ENCODE peak calls at places on chromosomes 12 and 14, in four cellular contexts. L is adrenal gland, W is NB4, A is tibial nerve. B is an unnamed sample.

GRCh38 chr12:43805149-43805856 is 814 bp downstream of the TWF1 start:
- DNase-seq in A (no peak), W (peak), L (no peak), B (no peak)

GRCh38 chr14:65566820-65567522 is 154.4 kb downstream of the FUT8 start:
- DNase-seq in A (no peak), L (no peak), W (no peak), B (no peak)

GRCh38 chr14:39857656-39858055 is 425.4 kb upstream of the FBXO33 start:
- DNase-seq in L (no peak), W (no peak), A (no peak), B (no peak)

GRCh38 chr12:56753566-56753965 is 1.4 kb upstream of the PRIM1 start:
- DNase-seq in A (no peak), W (no peak), L (no peak), B (no peak)

GRCh38 chr14:65501328-65501727 is 88.8 kb downstream of the FUT8 start:
- DNase-seq in L (no peak), A (no peak), W (no peak), B (no peak)

GRCh38 chr12:79527498-79527897 is 163.3 kb downstream of the PAWR start:
- DNase-seq in L (no peak), A (no peak), W (no peak), B (no peak)

GRCh38 chr14:22084393-22085281 is 411.0 kb upstream of the OR4E1 start:
- DNase-seq in L (no peak), W (peak), A (no peak), B (peak)

GRCh38 chr12:93169536-93169935 is 208.2 kb upstream of the NUDT4 start:
- DNase-seq in A (no peak), W (no peak), L (no peak), B (no peak)

GRCh38 chr14:21066882-21067502 is 3.1 kb upstream of the ARHGEF40 start:
- DNase-seq in L (no peak), A (no peak), W (peak), B (no peak)

GRCh38 chr12:84857809-84858208 is 54.8 kb downstream of the SLC6A15 start:
- DNase-seq in L (no peak), W (no peak), A (no peak), B (no peak)

GRCh38 chr14:34098045-34098984 is 147.4 kb upstream of the EGLN3 start:
- DNase-seq in A (peak), L (peak), W (peak), B (peak)

GRCh38 chr12:132145334-132145733 is 1.1 kb downstream of the NOC4L start:
- DNase-seq in L (peak), W (no peak), A (peak), B (no peak)

GRCh38 chr12:14841761-14842160 is 1.6 kb downstream of the ART4 start:
- DNase-seq in L (peak), W (no peak), A (no peak), B (no peak)

GRCh38 chr12:132173135-132174014 is 29.1 kb downstream of the NOC4L start:
- DNase-seq in W (peak), A (no peak), L (no peak), B (no peak)

GRCh38 chr12:122352394-122352793 is 70.1 kb downstream of the CLIP1 start:
- DNase-seq in L (no peak), W (no peak), A (no peak), B (no peak)

GRCh38 chr12:131454418-131455217 is 256.3 kb upstream of the SFSWAP start:
- DNase-seq in W (peak), A (no peak), L (no peak), B (peak)

GRCh38 chr12:60279224-60279623 is 683.4 kb downstream of the SLC16A7 start:
- DNase-seq in W (no peak), A (no peak), L (no peak), B (no peak)

GRCh38 chr12:15728118-15728598 is 61.0 kb downstream of the EPS8 start:
- DNase-seq in L (no peak), W (no peak), A (no peak), B (no peak)

GRCh38 chr12:64883264-64884163 is 59.1 kb downstream of the TBC1D30 start:
- DNase-seq in W (no peak), L (no peak), A (no peak), B (no peak)

GRCh38 chr12:47939009-47939601 is 24.3 kb upstream of the TMEM106C start:
- DNase-seq in L (peak), A (no peak), W (no peak), B (no peak)

GRCh38 chr12:101209319-101210302 is at the start of gene SLC5A8:
- DNase-seq in A (no peak), L (peak), W (no peak), B (no peak)

GRCh38 chr12:68476786-68477185 is 133.9 kb upstream of the RAP1B start:
- DNase-seq in A (no peak), L (no peak), W (no peak), B (no peak)

GRCh38 chr12:6827982-6828670 is at the start of gene P3H3:
- DNase-seq in W (peak), A (no peak), L (no peak), B (peak)

GRCh38 chr12:6829532-6830220 is 1.5 kb downstream of the P3H3 start:
- DNase-seq in L (no peak), A (no peak), W (no peak), B (no peak)

GRCh38 chr12:6830286-6830892 is 2.2 kb downstream of the P3H3 start:
- DNase-seq in L (no peak), W (no peak), A (no peak), B (no peak)

GRCh38 chr12:6827437-6827894 is 741 bp upstream of the P3H3 start:
- DNase-seq in W (peak), A (peak), L (peak), B (peak)

GRCh38 chr12:6828671-6829531 is 694 bp downstream of the P3H3 start:
- DNase-seq in L (no peak), W (peak), A (no peak), B (peak)
- TF ChIP-seq CTCF in L (no peak), W (no peak), A (no peak), B (no peak)

DNA sequence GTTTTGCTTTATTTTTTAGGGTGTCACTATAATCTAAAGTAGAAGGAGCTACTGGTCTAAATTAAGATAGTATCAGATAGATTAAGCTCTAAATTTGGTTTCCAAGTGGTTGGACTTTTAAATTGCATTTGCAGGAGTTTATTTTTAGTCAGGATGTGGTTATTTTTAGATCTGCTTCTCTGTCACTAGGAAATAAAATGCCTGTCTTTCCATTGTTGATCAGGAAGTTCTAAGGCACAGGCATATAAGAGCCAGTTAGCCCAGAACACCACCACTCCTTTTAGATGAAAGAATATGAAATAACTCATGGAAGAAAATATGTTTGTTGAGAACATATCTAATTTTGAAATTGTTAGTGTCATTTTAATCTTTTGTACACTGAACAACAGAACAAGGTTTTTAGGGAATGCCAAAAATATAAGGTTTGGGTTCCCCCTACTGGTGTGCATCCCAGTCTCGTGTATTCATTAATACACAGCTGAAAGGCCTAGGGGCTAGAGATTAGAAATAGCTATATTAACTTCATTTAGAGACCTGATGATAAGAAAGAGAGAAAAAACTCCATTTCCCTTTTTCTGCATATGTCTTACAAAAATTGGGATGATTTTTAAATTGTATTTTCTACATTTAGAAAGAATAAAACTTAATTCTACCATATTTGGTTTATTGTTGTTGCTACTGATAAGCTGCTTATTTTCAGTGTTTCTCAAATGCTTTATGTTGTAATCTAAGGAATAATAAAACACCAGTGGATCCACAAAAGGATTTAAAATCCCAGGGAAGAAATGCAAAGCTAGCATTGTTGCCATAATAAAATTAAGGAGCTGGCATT is 67.2 kb downstream of the RIC8B start:
- DNase-seq in W (peak), L (peak), A (no peak), B (peak)
- TF ChIP-seq CTCF in W (peak), L (peak), A (peak), B (peak)

DNA sequence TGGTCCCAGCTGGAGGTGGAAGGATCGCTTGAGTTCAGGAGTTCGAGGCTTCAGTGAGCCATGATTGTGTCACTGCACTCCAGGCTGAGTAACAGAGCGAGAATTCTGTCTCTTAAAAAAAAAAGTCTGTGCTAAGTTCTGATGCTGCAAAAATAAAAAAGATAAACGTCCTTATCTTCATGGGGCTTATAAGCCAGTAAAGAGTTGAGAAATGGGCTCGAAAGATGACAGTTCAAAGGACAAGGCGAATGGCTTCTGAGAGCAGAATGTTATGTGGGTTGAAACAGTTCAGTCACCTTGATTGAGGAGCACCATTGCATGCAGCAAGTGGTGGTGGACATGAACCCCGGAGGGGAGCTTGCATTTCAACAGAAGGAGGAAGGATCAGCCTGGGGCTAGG is 4.7 kb downstream of the TSPAN9 start:
- DNase-seq in L (no peak), W (no peak), A (no peak), B (no peak)
- TF ChIP-seq CTCF in L (no peak), W (no peak), A (no peak), B (no peak)

GRCh38 chr14:36605506-36605857 is 23.1 kb upstream of the NKX2-8 start:
- DNase-seq in L (no peak), A (no peak), W (peak), B (no peak)

GRCh38 chr14:36600431-36600830 is 18.0 kb upstream of the NKX2-8 start:
- DNase-seq in W (no peak), L (no peak), A (no peak), B (peak)

GRCh38 chr14:36604757-36605505 is 22.5 kb upstream of the NKX2-8 start:
- DNase-seq in A (no peak), W (peak), L (peak), B (peak)
- TF ChIP-seq CTCF in A (peak), W (peak), L (peak), B (peak)

GRCh38 chr12:52172956-52173355 is 18.9 kb downstream of the KRT80 start:
- DNase-seq in A (no peak), W (no peak), L (no peak), B (no peak)

GRCh38 chr12:52178984-52179383 is 12.8 kb downstream of the KRT80 start:
- DNase-seq in L (no peak), W (no peak), A (no peak), B (no peak)

GRCh38 chr12:52178443-52178842 is 13.4 kb downstream of the KRT80 start:
- DNase-seq in A (no peak), W (no peak), L (no peak), B (no peak)

GRCh38 chr12:52173526-52173925 is 18.3 kb downstream of the KRT80 start:
- DNase-seq in L (no peak), A (no peak), W (no peak), B (no peak)

GRCh38 chr12:52175411-52176350 is 16.1 kb downstream of the KRT80 start:
- DNase-seq in W (no peak), A (no peak), L (no peak), B (peak)
- TF ChIP-seq CTCF in W (no peak), A (no peak), L (no peak), B (no peak)

DNA sequence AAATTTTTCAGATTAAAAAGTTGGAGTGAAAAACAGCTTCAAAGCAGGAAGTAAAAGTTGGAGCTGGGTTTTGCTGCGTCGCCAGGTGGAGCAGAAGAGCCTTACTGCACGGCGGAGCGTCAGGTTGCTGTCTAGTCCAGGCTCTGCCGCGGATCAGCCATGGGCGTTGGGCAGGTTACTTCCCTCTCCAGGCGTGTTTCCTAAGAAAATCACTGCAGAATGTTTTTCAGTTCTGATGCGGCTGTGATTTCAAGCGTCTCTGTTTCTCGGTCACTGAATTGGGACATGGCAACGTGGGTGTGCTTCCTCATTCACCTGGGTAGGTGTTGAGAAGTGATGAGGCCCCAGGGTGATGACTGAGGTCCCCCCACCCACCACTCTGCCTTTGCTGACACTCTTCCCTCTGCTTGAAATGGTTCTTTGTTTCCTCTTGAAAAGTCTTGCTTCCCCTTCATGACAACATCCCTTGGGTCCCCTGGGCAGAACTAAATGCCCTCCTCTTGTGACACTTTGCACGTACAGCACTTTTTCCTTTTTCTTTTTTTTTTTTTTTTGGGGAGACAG is 7.6 kb downstream of the EVL start:
- DNase-seq in A (no peak), W (peak), L (no peak), B (no peak)
- TF ChIP-seq CTCF in A (no peak), W (no peak), L (no peak), B (no peak)

GRCh38 chr14:81927069-81927468 is 393.4 kb upstream of the SEL1L start:
- DNase-seq in L (no peak), W (peak), A (no peak), B (no peak)
- TF ChIP-seq CTCF in L (no peak), W (peak), A (no peak), B (peak)

GRCh38 chr14:71403673-71404072 is 496.4 kb downstream of the PCNX1 start:
- DNase-seq in A (no peak), W (peak), L (no peak), B (no peak)
- TF ChIP-seq CTCF in A (no peak), W (no peak), L (no peak), B (no peak)

DNA sequence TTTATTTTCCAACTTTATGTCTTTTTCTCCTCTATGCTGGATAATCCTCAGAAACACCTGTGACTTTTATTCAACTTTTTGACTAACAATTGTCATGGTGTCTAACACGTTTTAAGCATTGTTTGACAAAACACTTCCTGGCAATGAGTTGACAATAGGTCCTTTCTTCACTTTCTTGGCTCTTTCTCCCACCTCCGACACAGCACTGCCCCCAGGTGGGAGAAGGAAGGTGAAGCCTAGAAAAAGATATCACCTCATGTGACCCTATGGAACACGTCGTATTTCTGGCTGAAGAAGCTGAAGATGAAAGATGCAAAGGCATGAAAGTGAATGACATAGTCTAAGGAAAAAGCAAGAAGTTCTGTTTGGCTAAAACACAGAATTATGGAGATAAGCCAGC is 430.0 kb downstream of the ETNK1 start:
- DNase-seq in W (peak), L (no peak), A (no peak), B (peak)
- TF ChIP-seq CTCF in W (peak), L (no peak), A (no peak), B (peak)

GRCh38 chr12:125032466-125033152 is 32.6 kb upstream of the AACS start:
- DNase-seq in L (no peak), W (no peak), A (no peak), B (no peak)
- TF ChIP-seq CTCF in L (no peak), W (no peak), A (no peak), B (no peak)